ENCODE peak calls at places on chromosomes 16 and 17, in seven cellular contexts. E is left ventricle myocardium inferior, P is fibroblast of the aortic adventitia, O is adrenal gland, H is GM20000, Q is AG04450, N is cardiac fibroblast. T is an unnamed sample.

GRCh38 chr16:12972246-12972645 is 70.8 kb downstream of the SHISA9 start:
- DNase-seq in E (no peak), Q (no peak), O (no peak), P (no peak), H (no peak), N (no peak), T (no peak)

GRCh38 chr16:4214215-4214621 is 27.7 kb downstream of the SRL start:
- DNase-seq in H (no peak), O (peak), E (no peak), Q (peak), N (peak), P (peak), T (peak)

GRCh38 chr17:80804466-80804865 is 187.2 kb upstream of the CHMP6 start:
- DNase-seq in Q (no peak), H (no peak), P (no peak), O (no peak), E (no peak), N (no peak), T (no peak)

GRCh38 chr17:52027620-52028019 is 130.9 kb downstream of the CA10 start:
- DNase-seq in H (no peak), O (no peak), P (no peak), N (peak), E (no peak), Q (no peak), T (peak)

GRCh38 chr16:66028505-66029216 is 337.8 kb upstream of the CDH5 start:
- DNase-seq in O (no peak), E (no peak), Q (peak), N (peak), P (peak), H (no peak), T (peak)

GRCh38 chr17:60592750-60593149 is 7.2 kb upstream of the PPM1D start:
- DNase-seq in Q (no peak), N (no peak), P (no peak), O (no peak), H (no peak), E (no peak), T (no peak)

GRCh38 chr16:10180771-10181163 is 1.5 kb downstream of the GRIN2A start:
- DNase-seq in P (no peak), O (peak), H (peak), N (no peak), Q (no peak), E (no peak), T (peak)

GRCh38 chr16:69064789-69065313 is 40.6 kb upstream of the HAS3 start:
- DNase-seq in E (no peak), N (no peak), P (no peak), Q (no peak), H (no peak), O (no peak), T (no peak)

GRCh38 chr16:6891486-6891885 is 441.2 kb upstream of the RBFOX1 start:
- DNase-seq in H (no peak), E (no peak), Q (no peak), N (no peak), P (no peak), O (no peak), T (no peak)

GRCh38 chr16:19678804-19679203 is 39.2 kb downstream of the KNOP1 start:
- DNase-seq in H (no peak), E (no peak), Q (no peak), P (no peak), O (no peak), N (no peak), T (no peak)

GRCh38 chr17:49825645-49826044 is 22.2 kb downstream of the TAC4 start:
- DNase-seq in H (no peak), O (no peak), Q (no peak), P (no peak), E (no peak), N (no peak), T (no peak)

GRCh38 chr17:55549140-55549539 is 37.9 kb upstream of the SMIM36 start:
- DNase-seq in O (no peak), Q (no peak), P (no peak), N (no peak), H (peak), E (no peak), T (peak)

GRCh38 chr17:80633197-80633596 is 88.6 kb downstream of the RPTOR start:
- DNase-seq in H (no peak), O (no peak), N (no peak), P (no peak), Q (no peak), E (no peak), T (no peak)

GRCh38 chr16:89919535-89920406 is 1.1 kb downstream of the MC1R start:
- DNase-seq in Q (no peak), E (no peak), H (no peak), O (peak), N (no peak), P (no peak), T (no peak)

GRCh38 chr16:62225675-62226074 is 189.4 kb upstream of the CDH8 start:
- DNase-seq in P (no peak), O (peak), E (peak), H (peak), Q (no peak), N (peak), T (no peak)

GRCh38 chr17:75487351-75488070 is 27.8 kb downstream of the CASKIN2 start:
- DNase-seq in P (no peak), H (peak), E (no peak), Q (no peak), N (peak), O (no peak), T (no peak)

GRCh38 chr17:9729034-9729650 is 62.2 kb downstream of the DHRS7C start:
- DNase-seq in E (no peak), O (no peak), H (peak), Q (no peak), P (peak), N (peak), T (peak)

GRCh38 chr16:69839798-69840409 is 77.8 kb downstream of the WWP2 start:
- DNase-seq in N (no peak), O (peak), P (no peak), Q (no peak), H (no peak), E (peak), T (no peak)

GRCh38 chr16:69089091-69089912 is 16.2 kb upstream of the HAS3 start:
- DNase-seq in P (no peak), Q (no peak), H (no peak), E (no peak), O (peak), N (no peak), T (no peak)

GRCh38 chr17:74738051-74738996 is 1.3 kb downstream of the RAB37 start:
- DNase-seq in P (no peak), O (no peak), E (peak), H (peak), N (peak), Q (no peak), T (no peak)

GRCh38 chr17:29159286-29159860 is 20.8 kb downstream of the MYO18A start:
- DNase-seq in E (no peak), H (no peak), O (no peak), P (no peak), N (no peak), Q (no peak), T (peak)

GRCh38 chr17:59161477-59161876 is 5.9 kb downstream of the PRR11 start:
- DNase-seq in Q (no peak), N (no peak), E (no peak), O (no peak), H (no peak), P (no peak), T (no peak)

GRCh38 chr17:82266142-82266541 is 7.4 kb downstream of the CSNK1D start:
- DNase-seq in P (no peak), H (no peak), Q (no peak), E (no peak), N (no peak), O (no peak), T (no peak)

GRCh38 chr16:81590714-81591537 is 146.3 kb downstream of the CMIP start:
- DNase-seq in Q (no peak), P (no peak), O (no peak), E (no peak), N (no peak), H (no peak), T (no peak)

GRCh38 chr17:35898283-35899070 is 18.3 kb upstream of the CCL5 start:
- DNase-seq in P (no peak), Q (no peak), O (peak), N (no peak), H (no peak), E (peak), T (peak)

GRCh38 chr16:20898938-20899502 is 1.1 kb downstream of the DCUN1D3 start:
- DNase-seq in N (peak), E (no peak), Q (peak), O (no peak), P (peak), H (no peak), T (peak)

GRCh38 chr17:82520041-82520910 is 744 bp downstream of the FOXK2 start:
- DNase-seq in Q (no peak), N (peak), H (peak), O (no peak), P (peak), E (peak), T (peak)

GRCh38 chr16:50303605-50304466 is 37.5 kb downstream of the ADCY7 start:
- DNase-seq in Q (no peak), N (peak), O (no peak), E (no peak), P (no peak), H (no peak), T (peak)

GRCh38 chr16:53041196-53041977 is 11.3 kb downstream of the CHD9NB start:
- DNase-seq in E (peak), O (no peak), N (peak), H (no peak), Q (no peak), P (peak), T (peak)

GRCh38 chr16:89324056-89325010 is 106.8 kb downstream of the ZNF778 start:
- DNase-seq in N (peak), P (peak), H (peak), O (no peak), Q (no peak), E (no peak), T (no peak)

GRCh38 chr16:87877942-87878507 is 8.7 kb upstream of the SLC7A5 start:
- DNase-seq in H (peak), P (no peak), E (no peak), Q (no peak), O (no peak), N (no peak), T (no peak)

GRCh38 chr17:72077326-72077960 is 43.4 kb upstream of the SOX9 start:
- DNase-seq in E (no peak), P (no peak), N (no peak), O (no peak), H (no peak), Q (no peak), T (no peak)

GRCh38 chr16:27473101-27473900 is 71.3 kb downstream of the IL21R start:
- DNase-seq in Q (no peak), E (no peak), P (no peak), N (no peak), H (no peak), O (no peak), T (no peak)

DNA sequence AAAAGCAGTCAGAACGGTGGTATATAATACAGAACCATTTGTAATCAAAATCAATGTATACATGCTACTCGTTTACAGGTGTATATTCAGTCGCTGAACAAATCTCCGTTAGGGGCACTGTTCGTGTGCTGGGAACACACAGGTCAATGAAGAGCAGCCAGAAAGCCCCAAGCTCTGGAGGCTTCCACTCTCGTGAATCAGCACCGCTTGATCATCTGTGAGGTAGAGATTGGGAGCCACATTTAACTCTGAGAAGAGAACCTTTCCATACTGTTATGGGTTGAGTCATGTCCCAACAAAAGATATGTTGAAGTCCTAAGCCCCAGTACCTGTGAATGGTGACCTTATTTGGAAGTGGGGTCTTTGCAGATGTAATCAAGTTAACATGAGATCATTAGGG is 5.4 kb upstream of the CYTH1 start:
- DNase-seq in P (no peak), N (no peak), Q (no peak), O (no peak), E (no peak), H (no peak), T (no peak)
- TF ChIP-seq CTCF in P (no peak), N (no peak), Q (no peak), O (no peak), E (no peak), H (no peak), T (no peak)

GRCh38 chr17:17748179-17748578 is 66.9 kb downstream of the RAI1 start:
- DNase-seq in O (no peak), H (no peak), P (no peak), N (no peak), Q (no peak), E (no peak), T (no peak)
- TF ChIP-seq CTCF in O (no peak), H (peak), P (no peak), N (no peak), Q (no peak), E (no peak), T (peak)

DNA sequence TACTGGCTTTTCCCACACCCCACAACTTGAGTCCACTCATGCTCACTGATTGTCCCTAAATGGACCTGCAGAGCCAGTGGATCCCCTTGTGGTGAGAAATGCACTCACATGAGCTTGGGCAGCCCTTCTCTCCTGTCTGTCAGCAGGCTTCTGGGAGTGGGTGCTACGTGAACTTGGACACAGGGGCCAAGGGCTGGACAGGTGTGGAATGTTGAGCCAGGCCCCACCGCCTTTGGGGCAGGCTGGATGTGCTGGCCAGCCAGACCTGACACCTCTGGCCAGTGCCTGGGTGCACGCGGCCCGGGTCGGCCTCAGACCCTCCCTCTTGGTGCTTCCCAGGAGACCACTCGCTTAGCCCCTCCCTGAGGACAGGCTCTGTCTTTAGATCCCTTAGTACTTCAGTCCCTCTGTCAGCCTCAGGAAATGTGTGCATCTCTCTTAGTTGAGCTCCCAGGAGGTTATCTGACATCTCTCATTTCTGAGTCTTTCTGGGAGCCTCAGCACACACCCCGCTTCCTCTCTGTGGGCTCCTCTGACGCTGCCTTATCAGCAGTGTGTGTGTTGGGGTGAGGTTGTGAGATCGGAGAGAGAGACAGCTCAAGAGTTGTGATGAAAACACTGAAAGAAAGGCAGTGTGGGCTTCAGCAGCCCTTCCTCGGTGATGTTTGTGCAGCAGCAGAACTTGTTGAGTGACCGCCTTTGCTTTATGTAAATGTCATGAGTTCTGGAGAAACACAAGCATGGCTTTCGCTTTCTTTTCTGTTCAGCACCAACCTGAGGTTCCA is 117.0 kb downstream of the RAB11FIP4 start:
- DNase-seq in E (no peak), H (peak), P (no peak), Q (no peak), O (no peak), N (no peak), T (no peak)
- TF ChIP-seq CTCF in E (peak), H (peak), P (peak), Q (peak), O (no peak), N (peak), T (peak)

DNA sequence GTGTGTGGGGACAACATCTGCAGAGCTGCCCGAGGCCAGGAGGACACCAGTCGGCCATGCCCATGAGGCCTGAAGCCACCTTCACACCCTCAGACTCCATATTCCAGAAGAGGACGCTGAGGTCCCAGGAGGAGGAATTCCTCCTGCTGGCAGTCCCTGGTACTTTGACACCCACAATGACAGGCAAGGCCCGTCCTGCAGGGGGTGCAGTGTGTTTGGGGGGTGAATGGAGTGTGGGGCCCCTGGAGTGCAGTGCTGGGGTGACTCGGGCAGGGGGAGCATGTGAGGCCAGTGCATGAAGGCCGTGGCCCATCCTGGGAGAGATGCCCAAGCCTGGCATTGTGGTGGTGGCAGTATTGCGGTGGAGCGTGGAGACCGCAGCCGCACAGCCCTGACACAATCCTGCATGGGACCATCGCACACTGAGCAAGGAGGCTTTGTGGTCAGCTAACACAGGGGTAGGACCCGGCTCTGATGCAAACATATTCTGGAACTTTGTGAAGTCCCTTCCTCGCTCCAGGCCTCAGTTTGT is 52.2 kb downstream of the ZDHHC7 start:
- DNase-seq in P (no peak), N (no peak), O (no peak), Q (no peak), H (no peak), E (no peak), T (no peak)
- TF ChIP-seq CTCF in P (no peak), N (peak), O (no peak), Q (peak), H (peak), E (no peak), T (peak)

DNA sequence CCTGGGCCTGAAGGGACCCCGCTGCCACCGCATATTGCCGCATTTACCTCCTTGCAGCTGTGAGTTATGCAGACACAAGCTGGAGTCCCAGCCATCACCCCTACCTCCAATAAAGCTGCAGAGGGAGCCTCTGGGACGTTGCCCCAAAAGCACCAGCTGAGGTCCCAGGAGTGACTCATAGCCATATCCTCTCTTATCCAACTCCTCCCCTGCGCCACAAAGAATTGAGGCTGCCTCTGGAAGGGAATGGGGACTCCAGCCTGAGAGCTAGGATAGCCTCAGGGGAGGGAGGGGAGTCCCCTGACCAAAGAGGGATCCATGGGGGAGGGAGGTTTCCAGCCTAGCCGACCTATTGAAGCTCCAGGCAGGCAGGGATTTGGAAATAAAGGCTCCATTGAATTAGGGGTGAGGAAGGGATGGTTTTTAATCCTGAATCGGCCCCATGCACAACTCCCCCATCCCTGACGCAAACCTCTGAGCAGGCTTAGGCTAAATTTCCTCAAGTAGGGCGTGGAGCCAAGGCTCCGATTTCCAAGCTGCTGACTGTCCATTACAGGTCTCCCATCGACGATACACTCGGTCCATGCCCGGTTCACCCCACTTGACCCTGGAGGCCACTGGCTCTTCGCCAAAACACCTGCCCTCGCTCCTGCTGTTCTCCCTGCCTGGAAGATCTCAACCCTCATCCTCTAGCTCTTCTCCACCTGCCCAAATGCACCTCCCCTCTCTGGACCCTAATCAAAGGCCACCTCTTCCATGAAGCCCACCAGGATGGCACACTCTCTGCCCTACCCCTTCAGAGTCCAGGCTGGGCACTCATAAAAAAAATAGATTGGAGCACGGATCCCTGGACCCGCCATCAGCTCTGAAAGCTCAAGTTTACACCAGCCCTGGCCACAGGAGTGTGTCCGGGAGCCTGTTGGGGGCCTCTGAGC is 27.5 kb downstream of the PIMREG start:
- DNase-seq in P (peak), Q (peak), E (no peak), H (no peak), N (peak), O (peak), T (peak)
- TF ChIP-seq CTCF in P (peak), Q (peak), E (no peak), H (no peak), N (peak), O (no peak), T (no peak)

GRCh38 chr16:78705694-78706093 is 606.2 kb downstream of the WWOX start:
- DNase-seq in E (no peak), P (no peak), Q (no peak), H (peak), O (no peak), N (no peak), T (peak)
- TF ChIP-seq CTCF in E (peak), P (no peak), Q (no peak), H (peak), O (no peak), N (peak), T (peak)

GRCh38 chr16:74275031-74275636 is 21.5 kb upstream of the PSMD7 start:
- DNase-seq in Q (no peak), P (peak), E (no peak), N (peak), H (no peak), O (no peak), T (peak)
- TF ChIP-seq CTCF in Q (peak), P (peak), E (peak), N (peak), H (no peak), O (peak), T (peak)

GRCh38 chr17:15262291-15263205 is 2.6 kb downstream of the PMP22 start:
- DNase-seq in Q (peak), H (peak), N (peak), O (peak), P (peak), E (peak), T (peak)
- TF ChIP-seq CTCF in Q (peak), H (no peak), N (peak), O (no peak), P (peak), E (peak), T (peak)

DNA sequence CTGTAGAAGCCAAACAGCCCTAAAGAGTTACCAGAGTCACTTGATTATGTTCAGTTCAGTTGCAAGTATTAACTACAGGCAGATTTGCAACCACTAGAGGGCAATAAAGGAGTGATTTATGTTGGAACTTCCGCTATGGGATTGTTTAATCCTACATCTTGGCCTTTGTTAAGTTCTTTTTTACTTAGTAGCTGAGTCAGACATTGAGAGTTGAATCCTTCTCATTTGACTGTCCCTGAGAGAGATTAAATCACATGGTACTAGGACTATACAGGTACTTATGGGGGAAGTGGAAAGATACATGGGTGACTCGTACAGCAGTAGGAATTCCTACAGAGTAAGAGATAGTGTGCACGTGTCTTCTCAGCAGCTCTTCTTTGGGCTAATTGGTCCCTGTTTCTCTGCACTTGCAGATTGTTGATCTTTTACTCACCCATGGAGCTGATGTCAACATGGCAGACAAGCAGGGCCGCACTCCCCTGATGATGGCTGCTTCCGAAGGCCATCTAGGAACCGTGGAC is 40.3 kb downstream of the CYB561 start:
- DNase-seq in E (no peak), H (peak), Q (peak), P (peak), N (peak), O (no peak), T (peak)
- TF ChIP-seq CTCF in E (peak), H (peak), Q (peak), P (peak), N (peak), O (peak), T (peak)